ENCODE peak calls at places on chromosomes 11 and 22, in four cellular contexts. One of them, this sample, is unnamed.

GRCh38 chr11:67022961-67023956 is at the start of gene SYT12:
- DNase-seq in choroid plexus epithelial cell: peak; percentile 25
- DNase-seq in epithelial cell of esophagus: peak; percentile 46
- DNase-seq in A549: peak; percentile 35
- DNase-seq in this sample: no peak

GRCh38 chr11:69826773-69827172 is 7.6 kb upstream of the FGF3 start:
- DNase-seq in choroid plexus epithelial cell: no peak
- DNase-seq in epithelial cell of esophagus: no peak
- DNase-seq in A549: no peak
- DNase-seq in this sample: no peak

GRCh38 chr11:26987205-26987604 is 6.7 kb upstream of the FIBIN start:
- DNase-seq in epithelial cell of esophagus: no peak
- DNase-seq in choroid plexus epithelial cell: peak; percentile 56
- DNase-seq in A549: no peak
- DNase-seq in this sample: no peak

GRCh38 chr11:4060182-4060923 is 34.2 kb upstream of the RRM1 start:
- DNase-seq in A549: no peak
- DNase-seq in epithelial cell of esophagus: no peak
- DNase-seq in choroid plexus epithelial cell: no peak
- DNase-seq in this sample: no peak

GRCh38 chr11:73344191-73344607 is 32.0 kb upstream of the RELT start:
- DNase-seq in epithelial cell of esophagus: no peak
- DNase-seq in A549: no peak
- DNase-seq in choroid plexus epithelial cell: no peak
- DNase-seq in this sample: no peak

GRCh38 chr22:44704159-44705021 is 2.4 kb downstream of the PRR5 start:
- DNase-seq in A549: no peak
- DNase-seq in choroid plexus epithelial cell: no peak
- DNase-seq in epithelial cell of esophagus: no peak
- DNase-seq in this sample: no peak

GRCh38 chr11:83157755-83158473 is 983 bp downstream of the PCF11 start:
- DNase-seq in epithelial cell of esophagus: peak; percentile 50
- DNase-seq in choroid plexus epithelial cell: peak; percentile 64
- DNase-seq in A549: peak; percentile 51
- DNase-seq in this sample: peak; percentile 69

GRCh38 chr22:44526431-44527115 is 28.5 kb upstream of the RTL6 start:
- DNase-seq in choroid plexus epithelial cell: no peak
- DNase-seq in epithelial cell of esophagus: no peak
- DNase-seq in A549: no peak
- DNase-seq in this sample: no peak

GRCh38 chr11:93570759-93571413 is 27.7 kb upstream of the SMCO4 start:
- DNase-seq in epithelial cell of esophagus: peak; percentile 71
- DNase-seq in choroid plexus epithelial cell: peak; percentile 83
- DNase-seq in A549: peak; percentile 35
- DNase-seq in this sample: no peak

GRCh38 chr11:15665368-15665871 is 550.7 kb downstream of the INSC start:
- DNase-seq in choroid plexus epithelial cell: peak; percentile 63
- DNase-seq in epithelial cell of esophagus: no peak
- DNase-seq in A549: no peak
- DNase-seq in this sample: no peak

GRCh38 chr11:6438979-6439571 is 1.7 kb downstream of the HPX start:
- DNase-seq in A549: peak; percentile 65
- DNase-seq in choroid plexus epithelial cell: peak; percentile 78
- DNase-seq in epithelial cell of esophagus: peak; percentile 68
- DNase-seq in this sample: peak; percentile 52

GRCh38 chr11:2748814-2749554 is 49.2 kb upstream of the KCNQ1OT1 start:
- DNase-seq in epithelial cell of esophagus: no peak
- DNase-seq in A549: no peak
- DNase-seq in choroid plexus epithelial cell: no peak
- DNase-seq in this sample: no peak

GRCh38 chr11:12502041-12502440 is 124.7 kb downstream of the PARVA start:
- DNase-seq in choroid plexus epithelial cell: peak; percentile 25
- DNase-seq in A549: no peak
- DNase-seq in epithelial cell of esophagus: no peak
- DNase-seq in this sample: no peak

GRCh38 chr11:128776088-128776433 is 82.2 kb downstream of the FLI1 start:
- DNase-seq in epithelial cell of esophagus: no peak
- DNase-seq in choroid plexus epithelial cell: no peak
- DNase-seq in A549: no peak
- DNase-seq in this sample: peak; percentile 29

GRCh38 chr11:10051868-10052586 is 242.0 kb downstream of the SBF2 start:
- DNase-seq in epithelial cell of esophagus: no peak
- DNase-seq in choroid plexus epithelial cell: peak; percentile 59
- DNase-seq in A549: no peak
- DNase-seq in this sample: no peak

GRCh38 chr22:20088263-20088648 is 8.2 kb downstream of the DGCR8 start:
- DNase-seq in A549: no peak
- DNase-seq in epithelial cell of esophagus: no peak
- DNase-seq in choroid plexus epithelial cell: no peak
- DNase-seq in this sample: no peak

GRCh38 chr11:9757809-9758675 is 94.2 kb downstream of the SWAP70 start:
- DNase-seq in A549: peak; percentile 92
- DNase-seq in choroid plexus epithelial cell: peak; percentile 82
- DNase-seq in epithelial cell of esophagus: peak; percentile 78
- DNase-seq in this sample: peak; percentile 94

GRCh38 chr11:110772863-110773262 is 60.6 kb upstream of the ARHGAP20 start:
- DNase-seq in epithelial cell of esophagus: no peak
- DNase-seq in A549: no peak
- DNase-seq in choroid plexus epithelial cell: no peak
- DNase-seq in this sample: peak; percentile 19

GRCh38 chr11:47269829-47270305 is at the start of gene MADD:
- DNase-seq in choroid plexus epithelial cell: peak; percentile 84
- DNase-seq in A549: peak; percentile 89
- DNase-seq in epithelial cell of esophagus: peak; percentile 72
- DNase-seq in this sample: peak; percentile 96

GRCh38 chr11:77602385-77603105 is 12.8 kb downstream of the AQP11 start:
- DNase-seq in choroid plexus epithelial cell: peak; percentile 78
- DNase-seq in A549: peak; percentile 42
- DNase-seq in epithelial cell of esophagus: peak; percentile 91
- DNase-seq in this sample: no peak

GRCh38 chr11:61900251-61900650 is 8.9 kb upstream of the FADS3 start:
- DNase-seq in choroid plexus epithelial cell: no peak
- DNase-seq in epithelial cell of esophagus: no peak
- DNase-seq in A549: no peak
- DNase-seq in this sample: no peak

GRCh38 chr22:31250740-31251330 is 38.7 kb downstream of the LIMK2 start:
- DNase-seq in epithelial cell of esophagus: peak; percentile 68
- DNase-seq in A549: no peak
- DNase-seq in choroid plexus epithelial cell: no peak
- DNase-seq in this sample: no peak

GRCh38 chr22:29750559-29750958 is 16.2 kb downstream of the ZMAT5 start:
- DNase-seq in epithelial cell of esophagus: no peak
- DNase-seq in choroid plexus epithelial cell: peak; percentile 41
- DNase-seq in A549: no peak
- DNase-seq in this sample: no peak

GRCh38 chr11:126476256-126476970 is 120.9 kb downstream of the ST3GAL4 start:
- DNase-seq in A549: no peak
- DNase-seq in epithelial cell of esophagus: no peak
- DNase-seq in choroid plexus epithelial cell: no peak
- DNase-seq in this sample: no peak

DNA sequence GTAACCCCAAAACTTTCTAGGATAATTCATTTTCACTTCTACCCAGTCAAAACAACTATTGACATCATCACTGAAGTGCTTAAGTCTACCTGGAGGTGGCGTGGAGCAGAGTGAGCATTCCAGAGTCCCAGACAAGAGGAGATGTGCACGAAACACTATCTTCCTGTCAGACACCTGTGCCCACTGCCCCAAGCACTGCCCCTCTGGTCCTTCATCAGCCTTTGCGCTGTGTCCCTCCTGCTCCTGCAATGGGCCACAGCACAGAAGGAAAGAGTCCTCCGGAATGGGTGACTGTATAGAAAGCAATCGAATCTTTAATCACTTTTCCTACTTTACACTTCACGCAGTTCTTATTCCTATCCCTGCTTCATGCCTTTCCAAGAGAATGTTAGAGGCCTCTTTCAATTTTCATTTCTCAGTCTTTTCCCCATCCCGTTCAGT is 512 bp upstream of the GRIA4 start:
- DNase-seq in choroid plexus epithelial cell: peak; percentile 63
- DNase-seq in epithelial cell of esophagus: peak; percentile 56
- DNase-seq in A549: no peak
- DNase-seq in this sample: peak; percentile 36
- TF ChIP-seq CTCF in choroid plexus epithelial cell: peak; percentile 75
- TF ChIP-seq CTCF in epithelial cell of esophagus: peak; percentile 73
- TF ChIP-seq CTCF in A549: no peak
- TF ChIP-seq CTCF in this sample: peak; percentile 35

GRCh38 chr22:21100149-21101032 is 54.6 kb downstream of the LRRC74B start:
- DNase-seq in choroid plexus epithelial cell: no peak
- DNase-seq in epithelial cell of esophagus: no peak
- DNase-seq in A549: no peak
- DNase-seq in this sample: no peak

GRCh38 chr22:21101877-21102638 is 56.3 kb downstream of the LRRC74B start:
- DNase-seq in A549: no peak
- DNase-seq in choroid plexus epithelial cell: no peak
- DNase-seq in epithelial cell of esophagus: no peak
- DNase-seq in this sample: no peak

GRCh38 chr22:21103633-21104032 is 57.9 kb downstream of the LRRC74B start:
- DNase-seq in choroid plexus epithelial cell: no peak
- DNase-seq in epithelial cell of esophagus: no peak
- DNase-seq in A549: no peak
- DNase-seq in this sample: no peak

GRCh38 chr22:21104126-21104691 is 58.5 kb downstream of the LRRC74B start:
- DNase-seq in epithelial cell of esophagus: no peak
- DNase-seq in choroid plexus epithelial cell: no peak
- DNase-seq in A549: no peak
- DNase-seq in this sample: no peak

DNA sequence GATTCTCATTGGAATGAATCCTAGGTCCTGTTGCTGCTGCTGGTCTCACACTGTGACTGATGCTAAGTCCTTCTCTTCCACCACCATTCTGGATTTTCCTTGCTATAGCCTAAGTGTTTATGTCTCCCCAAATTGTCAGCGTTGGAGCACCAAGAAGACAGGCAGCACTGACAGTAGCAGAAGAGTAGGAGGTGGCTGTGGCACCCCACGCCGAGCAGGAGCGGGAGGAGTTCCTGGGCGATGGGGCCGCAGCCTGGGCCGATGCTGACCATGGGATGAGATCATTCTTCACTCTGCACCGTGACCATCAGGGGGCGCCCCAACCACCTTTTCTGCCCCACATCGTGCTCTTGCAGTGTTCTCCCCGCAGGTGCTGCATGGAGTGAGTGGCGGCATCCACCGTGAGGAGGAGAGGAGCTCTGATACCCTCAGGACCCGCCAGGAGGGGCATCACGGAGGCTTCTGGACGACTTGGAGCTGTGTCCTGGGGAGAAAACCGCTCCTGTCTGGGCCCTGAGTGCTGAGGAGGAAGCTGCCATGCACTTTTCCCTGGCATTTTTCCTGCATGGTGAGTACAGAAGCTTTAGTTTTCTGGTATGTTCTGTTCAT is 57.0 kb downstream of the LRRC74B start:
- DNase-seq in choroid plexus epithelial cell: peak; percentile 73
- DNase-seq in A549: peak; percentile 84
- DNase-seq in epithelial cell of esophagus: peak; percentile 61
- DNase-seq in this sample: peak; percentile 77
- H3K4me3 ChIP-seq in choroid plexus epithelial cell: peak overlapping the region; percentile 20
- H3K4me3 ChIP-seq in A549: peak overlapping the region; percentile 46
- H3K4me3 ChIP-seq in epithelial cell of esophagus: no peak overlapping the region
- H3K4me3 ChIP-seq in this sample: no peak overlapping the region

DNA sequence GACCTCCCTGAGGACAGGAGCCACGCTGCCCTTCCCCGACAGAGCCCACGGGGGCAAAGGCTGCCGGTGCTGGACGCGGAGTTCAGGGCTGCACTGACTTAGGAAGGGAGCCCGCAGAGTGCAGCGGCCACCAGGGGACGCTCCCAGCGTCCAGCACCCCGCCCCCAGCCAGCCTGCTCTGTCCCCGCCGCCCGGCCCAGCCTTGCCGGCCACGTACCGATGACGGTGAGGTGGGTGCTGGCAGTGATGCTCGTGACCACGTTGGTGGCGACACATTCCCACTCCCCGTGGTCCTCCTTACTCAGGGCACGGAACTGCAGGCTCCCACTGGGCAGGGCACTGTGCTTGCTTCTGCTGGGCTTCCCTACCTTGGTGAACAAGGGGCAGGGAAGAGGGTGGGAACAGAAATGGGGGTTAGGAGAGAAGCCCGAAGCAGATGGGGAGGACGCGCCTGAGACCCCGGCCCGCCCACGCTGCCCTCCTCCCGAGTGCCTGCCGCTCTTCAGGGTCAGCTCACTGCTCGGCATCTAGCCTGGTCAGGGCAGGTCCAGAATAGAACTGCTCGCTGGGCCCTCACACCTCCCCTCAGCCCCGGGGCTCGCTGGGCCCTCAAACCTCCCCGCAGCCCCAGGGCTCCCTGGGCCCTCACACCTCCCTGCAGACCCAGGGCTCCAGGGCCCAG is 25.9 kb downstream of the IGSF9B start:
- DNase-seq in choroid plexus epithelial cell: peak; percentile 5
- DNase-seq in A549: peak; percentile 54
- DNase-seq in epithelial cell of esophagus: no peak
- DNase-seq in this sample: no peak
- TF ChIP-seq CTCF in choroid plexus epithelial cell: peak; percentile 33
- TF ChIP-seq CTCF in A549: peak; percentile 39
- TF ChIP-seq CTCF in epithelial cell of esophagus: no peak
- TF ChIP-seq CTCF in this sample: peak; percentile 31

GRCh38 chr22:43013355-43014061 is 1.4 kb downstream of the PACSIN2 start:
- DNase-seq in epithelial cell of esophagus: no peak
- DNase-seq in choroid plexus epithelial cell: no peak
- DNase-seq in A549: no peak
- DNase-seq in this sample: no peak

GRCh38 chr22:43014062-43014875 is 680 bp downstream of the PACSIN2 start:
- DNase-seq in A549: no peak
- DNase-seq in epithelial cell of esophagus: peak; percentile 40
- DNase-seq in choroid plexus epithelial cell: no peak
- DNase-seq in this sample: peak; percentile 58

GRCh38 chr22:43015677-43016042 is 711 bp upstream of the PACSIN2 start:
- DNase-seq in choroid plexus epithelial cell: no peak
- DNase-seq in A549: no peak
- DNase-seq in epithelial cell of esophagus: no peak
- DNase-seq in this sample: no peak

GRCh38 chr22:43017525-43018290 is 2.8 kb upstream of the PACSIN2 start:
- DNase-seq in epithelial cell of esophagus: no peak
- DNase-seq in A549: no peak
- DNase-seq in choroid plexus epithelial cell: no peak
- DNase-seq in this sample: no peak

DNA sequence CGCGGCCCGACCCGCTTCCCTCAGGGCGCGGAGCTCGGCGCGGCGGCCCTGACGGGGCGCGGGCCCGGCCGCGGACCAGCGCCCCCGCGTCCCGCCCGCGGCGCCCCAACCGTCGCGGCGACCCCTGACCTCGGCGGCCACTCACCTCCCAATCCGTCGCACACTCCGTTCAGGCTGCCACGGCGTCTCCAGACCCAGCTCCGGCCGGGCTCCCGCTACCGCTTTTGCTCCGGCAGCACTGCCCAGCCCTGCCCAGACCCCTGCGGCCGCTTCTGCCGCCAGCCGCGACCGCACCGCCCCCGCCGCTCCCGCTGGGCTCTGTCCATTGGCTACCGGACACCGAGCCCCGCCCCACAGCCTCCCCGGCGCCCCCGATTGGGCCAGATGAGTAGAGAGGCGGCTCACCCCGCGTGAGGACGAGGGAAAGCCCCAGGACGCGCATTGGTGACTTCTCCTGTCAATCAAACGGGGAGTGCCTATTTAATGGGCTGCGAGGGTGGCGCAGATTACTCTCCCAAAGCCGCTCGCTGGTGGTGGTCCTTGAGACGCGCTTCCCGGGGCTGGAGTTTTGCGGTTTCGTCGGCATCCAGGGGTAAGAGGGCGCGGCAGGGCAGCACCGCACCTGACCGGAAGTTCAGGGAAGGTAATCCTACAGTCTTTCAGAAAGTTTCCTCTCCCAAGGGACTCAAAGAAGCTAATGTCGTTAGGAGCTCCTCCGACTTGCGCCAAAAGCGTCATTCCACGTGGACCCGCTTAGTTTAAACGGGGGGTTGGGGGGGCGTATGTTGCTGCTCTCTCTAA is at the start of gene PACSIN2:
- DNase-seq in choroid plexus epithelial cell: peak; percentile 99
- DNase-seq in epithelial cell of esophagus: peak; percentile 98
- DNase-seq in A549: peak; percentile 93
- DNase-seq in this sample: peak; percentile 99
- H3K4me3 ChIP-seq in choroid plexus epithelial cell: peak within 1 kb of the TSS; percentile 86
- H3K4me3 ChIP-seq in epithelial cell of esophagus: peak within 1 kb of the TSS; percentile 75
- H3K4me3 ChIP-seq in A549: peak within 1 kb of the TSS; percentile 92
- H3K4me3 ChIP-seq in this sample: peak within 1 kb of the TSS; percentile 85

This sample was measured in GM12865.